ENCODE peak calls at places on chromosome 5, in nine cellular contexts. V, A, M, E, T, W, N, J and D are unnamed samples.

GRCh38 chr5:121949885-121950284 is 11.9 kb upstream of the SRFBP1 start:
- DNase-seq in T (no peak), V (no peak), M (peak), A (peak), J (peak), E (no peak), W (peak), N (peak), D (no peak)

GRCh38 chr5:77144837-77145139 is 57.7 kb upstream of the ZBED3 start:
- DNase-seq in J (no peak), V (no peak), W (no peak), E (no peak), A (no peak), N (no peak), T (no peak), M (no peak), D (no peak)

GRCh38 chr5:132011561-132012384 is at the start of gene ACSL6:
- DNase-seq in W (no peak), M (no peak), T (peak), E (no peak), A (no peak), J (no peak), N (peak), V (no peak), D (no peak)

GRCh38 chr5:322942-323879 is 1.7 kb downstream of the AHRR start:
- DNase-seq in T (no peak), A (no peak), V (no peak), E (no peak), W (no peak), M (no peak), J (peak), N (no peak), D (no peak)

GRCh38 chr5:95701074-95701473 is 18.3 kb upstream of the SPATA9 start:
- DNase-seq in N (no peak), E (no peak), A (no peak), V (no peak), J (no peak), M (no peak), T (no peak), W (no peak), D (no peak)

GRCh38 chr5:120082316-120083068 is 381.6 kb upstream of the PRR16 start:
- DNase-seq in J (no peak), M (no peak), V (no peak), T (no peak), E (no peak), A (no peak), N (no peak), W (no peak), D (no peak)

GRCh38 chr5:116739648-116740047 is 165.0 kb upstream of the SEMA6A start:
- DNase-seq in T (no peak), V (no peak), N (no peak), M (no peak), J (no peak), A (no peak), E (no peak), W (no peak), D (no peak)

GRCh38 chr5:142215915-142216681 is 107.5 kb downstream of the NDFIP1 start:
- DNase-seq in V (peak), N (peak), W (no peak), J (peak), A (peak), M (peak), T (no peak), E (peak), D (peak)

GRCh38 chr5:79111960-79112702 is 522 bp downstream of the BHMT start:
- DNase-seq in E (no peak), M (no peak), V (no peak), W (no peak), A (no peak), J (no peak), T (no peak), N (no peak), D (no peak)

GRCh38 chr5:169084775-169085566 is 216.0 kb downstream of the SLIT3 start:
- DNase-seq in N (no peak), A (no peak), V (no peak), E (no peak), W (no peak), J (no peak), M (no peak), T (no peak), D (no peak)

GRCh38 chr5:128632264-128632663 is 94.2 kb upstream of the FBN2 start:
- DNase-seq in E (no peak), V (no peak), N (no peak), W (no peak), J (peak), A (peak), T (no peak), M (peak), D (no peak)

GRCh38 chr5:137442660-137443059 is 56.5 kb downstream of the SPOCK1 start:
- DNase-seq in T (no peak), J (no peak), A (no peak), V (no peak), N (no peak), M (no peak), E (no peak), W (no peak), D (peak)

GRCh38 chr5:73436535-73437125 is 11.9 kb downstream of the FOXD1 start:
- DNase-seq in N (no peak), M (no peak), A (no peak), J (no peak), W (no peak), V (no peak), E (no peak), T (no peak), D (no peak)